ENCODE peak calls at places on chromosomes 16 and 17, in ten cellular contexts. One of them, this sample, is unnamed.

GRCh38 chr17:72726936-72727335 is 365.6 kb downstream of the SLC39A11 start:
- DNase-seq in CD8-positive, alpha-beta T cell: peak
- DNase-seq in prostate gland: no peak
- DNase-seq in IMR-90: peak
- DNase-seq in AG04450: no peak
- DNase-seq in CD8-positive, alpha-beta memory T cell: no peak
- DNase-seq in mesendoderm: no peak
- DNase-seq in right cardiac atrium: no peak
- DNase-seq in cardiac muscle cell: no peak
- DNase-seq in substantia nigra: no peak
- DNase-seq in this sample: no peak

GRCh38 chr16:67959520-67959919 is 8.9 kb downstream of the SLC12A4 start:
- DNase-seq in CD8-positive, alpha-beta T cell: no peak
- DNase-seq in prostate gland: no peak
- DNase-seq in IMR-90: peak
- DNase-seq in AG04450: no peak
- DNase-seq in CD8-positive, alpha-beta memory T cell: no peak
- DNase-seq in mesendoderm: no peak
- DNase-seq in right cardiac atrium: peak
- DNase-seq in cardiac muscle cell: no peak
- DNase-seq in substantia nigra: no peak
- DNase-seq in this sample: no peak

GRCh38 chr16:3645504-3646347 is 8.8 kb upstream of the DNASE1 start:
- DNase-seq in CD8-positive, alpha-beta T cell: no peak
- DNase-seq in prostate gland: no peak
- DNase-seq in IMR-90: peak
- DNase-seq in AG04450: peak
- DNase-seq in CD8-positive, alpha-beta memory T cell: no peak
- DNase-seq in mesendoderm: peak
- DNase-seq in right cardiac atrium: no peak
- DNase-seq in cardiac muscle cell: peak
- DNase-seq in substantia nigra: no peak
- DNase-seq in this sample: no peak

GRCh38 chr17:4035081-4035680 is 70.9 kb upstream of the ATP2A3 start:
- DNase-seq in CD8-positive, alpha-beta T cell: no peak
- DNase-seq in prostate gland: no peak
- DNase-seq in IMR-90: no peak
- DNase-seq in AG04450: no peak
- DNase-seq in CD8-positive, alpha-beta memory T cell: no peak
- DNase-seq in mesendoderm: no peak
- DNase-seq in right cardiac atrium: no peak
- DNase-seq in cardiac muscle cell: no peak
- DNase-seq in substantia nigra: no peak
- DNase-seq in this sample: no peak

GRCh38 chr16:58414938-58415451 is 22.7 kb downstream of the GINS3 start:
- DNase-seq in CD8-positive, alpha-beta T cell: no peak
- DNase-seq in prostate gland: no peak
- DNase-seq in IMR-90: peak
- DNase-seq in AG04450: no peak
- DNase-seq in CD8-positive, alpha-beta memory T cell: no peak
- DNase-seq in mesendoderm: no peak
- DNase-seq in right cardiac atrium: no peak
- DNase-seq in cardiac muscle cell: no peak
- DNase-seq in substantia nigra: no peak
- DNase-seq in this sample: no peak

GRCh38 chr17:8072727-8073461 is 14.6 kb downstream of the ALOX12B start:
- DNase-seq in CD8-positive, alpha-beta T cell: no peak
- DNase-seq in prostate gland: no peak
- DNase-seq in IMR-90: no peak
- DNase-seq in AG04450: no peak
- DNase-seq in CD8-positive, alpha-beta memory T cell: no peak
- DNase-seq in mesendoderm: no peak
- DNase-seq in right cardiac atrium: no peak
- DNase-seq in cardiac muscle cell: no peak
- DNase-seq in substantia nigra: no peak
- DNase-seq in this sample: no peak

GRCh38 chr17:78343433-78344201 is 16.3 kb downstream of the SOCS3 start:
- DNase-seq in CD8-positive, alpha-beta T cell: peak
- DNase-seq in prostate gland: no peak
- DNase-seq in IMR-90: no peak
- DNase-seq in AG04450: no peak
- DNase-seq in CD8-positive, alpha-beta memory T cell: peak
- DNase-seq in mesendoderm: no peak
- DNase-seq in right cardiac atrium: no peak
- DNase-seq in cardiac muscle cell: no peak
- DNase-seq in substantia nigra: no peak
- DNase-seq in this sample: peak

GRCh38 chr16:27425961-27426360 is 24.0 kb downstream of the IL21R start:
- DNase-seq in CD8-positive, alpha-beta T cell: no peak
- DNase-seq in prostate gland: no peak
- DNase-seq in IMR-90: no peak
- DNase-seq in AG04450: no peak
- DNase-seq in CD8-positive, alpha-beta memory T cell: no peak
- DNase-seq in mesendoderm: no peak
- DNase-seq in right cardiac atrium: no peak
- DNase-seq in cardiac muscle cell: no peak
- DNase-seq in substantia nigra: no peak
- DNase-seq in this sample: no peak

GRCh38 chr16:12584488-12585233 is 219.0 kb downstream of the CPPED1 start:
- DNase-seq in CD8-positive, alpha-beta T cell: no peak
- DNase-seq in prostate gland: no peak
- DNase-seq in IMR-90: no peak
- DNase-seq in AG04450: no peak
- DNase-seq in CD8-positive, alpha-beta memory T cell: no peak
- DNase-seq in mesendoderm: peak
- DNase-seq in right cardiac atrium: no peak
- DNase-seq in cardiac muscle cell: no peak
- DNase-seq in substantia nigra: no peak
- DNase-seq in this sample: no peak

GRCh38 chr16:80028581-80029380 is 428.2 kb upstream of the MAF start:
- DNase-seq in CD8-positive, alpha-beta T cell: no peak
- DNase-seq in prostate gland: no peak
- DNase-seq in IMR-90: no peak
- DNase-seq in AG04450: no peak
- DNase-seq in CD8-positive, alpha-beta memory T cell: no peak
- DNase-seq in mesendoderm: peak
- DNase-seq in right cardiac atrium: no peak
- DNase-seq in cardiac muscle cell: peak
- DNase-seq in substantia nigra: no peak
- DNase-seq in this sample: no peak

GRCh38 chr16:81522141-81522701 is 77.6 kb downstream of the CMIP start:
- DNase-seq in CD8-positive, alpha-beta T cell: no peak
- DNase-seq in prostate gland: no peak
- DNase-seq in IMR-90: no peak
- DNase-seq in AG04450: no peak
- DNase-seq in CD8-positive, alpha-beta memory T cell: peak
- DNase-seq in mesendoderm: peak
- DNase-seq in right cardiac atrium: no peak
- DNase-seq in cardiac muscle cell: no peak
- DNase-seq in substantia nigra: no peak
- DNase-seq in this sample: peak

GRCh38 chr17:81902653-81903414 is 796 bp downstream of the NPB start:
- DNase-seq in CD8-positive, alpha-beta T cell: no peak
- DNase-seq in prostate gland: no peak
- DNase-seq in IMR-90: no peak
- DNase-seq in AG04450: no peak
- DNase-seq in CD8-positive, alpha-beta memory T cell: no peak
- DNase-seq in mesendoderm: no peak
- DNase-seq in right cardiac atrium: no peak
- DNase-seq in cardiac muscle cell: no peak
- DNase-seq in substantia nigra: no peak
- DNase-seq in this sample: no peak

GRCh38 chr16:62977876-62978275 is 941.6 kb upstream of the CDH8 start:
- DNase-seq in CD8-positive, alpha-beta T cell: no peak
- DNase-seq in prostate gland: no peak
- DNase-seq in IMR-90: no peak
- DNase-seq in AG04450: no peak
- DNase-seq in CD8-positive, alpha-beta memory T cell: no peak
- DNase-seq in mesendoderm: no peak
- DNase-seq in right cardiac atrium: no peak
- DNase-seq in cardiac muscle cell: no peak
- DNase-seq in substantia nigra: no peak
- DNase-seq in this sample: no peak

GRCh38 chr16:30662449-30662848 is 4.2 kb downstream of the FBRS start:
- DNase-seq in CD8-positive, alpha-beta T cell: no peak
- DNase-seq in prostate gland: no peak
- DNase-seq in IMR-90: no peak
- DNase-seq in AG04450: no peak
- DNase-seq in CD8-positive, alpha-beta memory T cell: no peak
- DNase-seq in mesendoderm: no peak
- DNase-seq in right cardiac atrium: no peak
- DNase-seq in cardiac muscle cell: no peak
- DNase-seq in substantia nigra: no peak
- DNase-seq in this sample: no peak

GRCh38 chr17:40810505-40810904 is 10.7 kb upstream of the KRT28 start:
- DNase-seq in CD8-positive, alpha-beta T cell: no peak
- DNase-seq in prostate gland: no peak
- DNase-seq in IMR-90: peak
- DNase-seq in AG04450: peak
- DNase-seq in CD8-positive, alpha-beta memory T cell: no peak
- DNase-seq in mesendoderm: no peak
- DNase-seq in right cardiac atrium: no peak
- DNase-seq in cardiac muscle cell: no peak
- DNase-seq in substantia nigra: no peak
- DNase-seq in this sample: no peak

GRCh38 chr16:30767767-30768465 is 5.8 kb downstream of the RNF40 start:
- DNase-seq in CD8-positive, alpha-beta T cell: peak
- DNase-seq in prostate gland: no peak
- DNase-seq in IMR-90: no peak
- DNase-seq in AG04450: no peak
- DNase-seq in CD8-positive, alpha-beta memory T cell: peak
- DNase-seq in mesendoderm: no peak
- DNase-seq in right cardiac atrium: no peak
- DNase-seq in cardiac muscle cell: no peak
- DNase-seq in substantia nigra: no peak
- DNase-seq in this sample: peak

GRCh38 chr17:35160354-35161201 is 13.0 kb downstream of the UNC45B start:
- DNase-seq in CD8-positive, alpha-beta T cell: peak
- DNase-seq in prostate gland: no peak
- DNase-seq in IMR-90: no peak
- DNase-seq in AG04450: no peak
- DNase-seq in CD8-positive, alpha-beta memory T cell: no peak
- DNase-seq in mesendoderm: no peak
- DNase-seq in right cardiac atrium: no peak
- DNase-seq in cardiac muscle cell: no peak
- DNase-seq in substantia nigra: no peak
- DNase-seq in this sample: peak

GRCh38 chr17:76540381-76541300 is 797 bp downstream of the PRCD start:
- DNase-seq in CD8-positive, alpha-beta T cell: no peak
- DNase-seq in prostate gland: peak
- DNase-seq in IMR-90: peak
- DNase-seq in AG04450: peak
- DNase-seq in CD8-positive, alpha-beta memory T cell: no peak
- DNase-seq in mesendoderm: peak
- DNase-seq in right cardiac atrium: peak
- DNase-seq in cardiac muscle cell: peak
- DNase-seq in substantia nigra: peak
- DNase-seq in this sample: no peak

GRCh38 chr16:31780342-31780741 is 93.3 kb upstream of the ZNF267 start:
- DNase-seq in CD8-positive, alpha-beta T cell: no peak
- DNase-seq in prostate gland: no peak
- DNase-seq in IMR-90: no peak
- DNase-seq in AG04450: no peak
- DNase-seq in CD8-positive, alpha-beta memory T cell: no peak
- DNase-seq in mesendoderm: no peak
- DNase-seq in right cardiac atrium: no peak
- DNase-seq in cardiac muscle cell: no peak
- DNase-seq in substantia nigra: no peak
- DNase-seq in this sample: no peak

GRCh38 chr17:10772425-10773380 is 31.2 kb downstream of the TMEM238L start:
- DNase-seq in CD8-positive, alpha-beta T cell: no peak
- DNase-seq in prostate gland: peak
- DNase-seq in IMR-90: peak
- DNase-seq in AG04450: no peak
- DNase-seq in CD8-positive, alpha-beta memory T cell: no peak
- DNase-seq in mesendoderm: peak
- DNase-seq in right cardiac atrium: no peak
- DNase-seq in cardiac muscle cell: peak
- DNase-seq in substantia nigra: no peak
- DNase-seq in this sample: peak
- H3K27ac ChIP-seq in CD8-positive, alpha-beta T cell: no peak
- H3K27ac ChIP-seq in prostate gland: no peak
- H3K27ac ChIP-seq in IMR-90: no peak
- H3K27ac ChIP-seq in AG04450: no peak
- H3K27ac ChIP-seq in CD8-positive, alpha-beta memory T cell: no peak
- H3K27ac ChIP-seq in mesendoderm: no peak
- H3K27ac ChIP-seq in right cardiac atrium: no peak
- H3K27ac ChIP-seq in cardiac muscle cell: peak
- H3K27ac ChIP-seq in substantia nigra: no peak
- H3K27ac ChIP-seq in this sample: no peak

GRCh38 chr17:14331200-14331981 is 30.5 kb downstream of the HS3ST3B1 start:
- DNase-seq in CD8-positive, alpha-beta T cell: no peak
- DNase-seq in prostate gland: no peak
- DNase-seq in IMR-90: no peak
- DNase-seq in AG04450: no peak
- DNase-seq in CD8-positive, alpha-beta memory T cell: no peak
- DNase-seq in mesendoderm: peak
- DNase-seq in right cardiac atrium: no peak
- DNase-seq in cardiac muscle cell: no peak
- DNase-seq in substantia nigra: no peak
- DNase-seq in this sample: no peak
- H3K27ac ChIP-seq in CD8-positive, alpha-beta T cell: no peak
- H3K27ac ChIP-seq in prostate gland: no peak
- H3K27ac ChIP-seq in IMR-90: no peak
- H3K27ac ChIP-seq in AG04450: no peak
- H3K27ac ChIP-seq in CD8-positive, alpha-beta memory T cell: no peak
- H3K27ac ChIP-seq in mesendoderm: peak
- H3K27ac ChIP-seq in right cardiac atrium: no peak
- H3K27ac ChIP-seq in cardiac muscle cell: no peak
- H3K27ac ChIP-seq in substantia nigra: no peak
- H3K27ac ChIP-seq in this sample: no peak

DNA sequence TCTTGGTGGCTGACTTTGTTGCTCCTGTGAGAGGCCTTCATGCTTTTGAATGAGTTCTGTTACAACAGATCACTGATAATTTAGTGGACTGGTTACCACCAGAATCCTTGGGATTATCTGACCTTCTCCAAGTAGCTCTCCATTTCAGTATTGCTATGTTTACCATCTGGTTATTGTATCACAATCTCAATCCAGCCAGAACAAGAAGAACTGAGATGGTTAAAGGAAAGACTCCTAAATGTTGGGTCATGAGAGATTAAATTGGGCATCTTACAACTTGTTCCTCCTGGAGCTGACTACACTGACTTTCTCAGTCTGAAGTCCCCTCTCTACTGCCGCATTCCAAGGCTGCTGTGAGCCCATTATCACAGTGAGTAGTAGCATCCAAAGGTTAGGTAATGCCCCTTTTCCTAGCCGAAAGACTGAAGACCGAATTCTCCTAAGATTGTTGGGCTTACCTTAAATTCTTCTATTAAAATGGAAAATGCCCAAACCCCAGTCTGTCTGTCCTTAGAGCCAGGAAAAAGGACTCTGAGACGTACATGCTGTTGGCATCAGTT is 181.7 kb upstream of the TBX2 start:
- DNase-seq in CD8-positive, alpha-beta T cell: no peak
- DNase-seq in prostate gland: no peak
- DNase-seq in IMR-90: no peak
- DNase-seq in AG04450: no peak
- DNase-seq in CD8-positive, alpha-beta memory T cell: no peak
- DNase-seq in mesendoderm: peak
- DNase-seq in right cardiac atrium: no peak
- DNase-seq in cardiac muscle cell: no peak
- DNase-seq in substantia nigra: no peak
- DNase-seq in this sample: no peak
- H3K27ac ChIP-seq in CD8-positive, alpha-beta T cell: no peak
- H3K27ac ChIP-seq in prostate gland: no peak
- H3K27ac ChIP-seq in IMR-90: peak
- H3K27ac ChIP-seq in AG04450: peak
- H3K27ac ChIP-seq in CD8-positive, alpha-beta memory T cell: no peak
- H3K27ac ChIP-seq in mesendoderm: no peak
- H3K27ac ChIP-seq in right cardiac atrium: no peak
- H3K27ac ChIP-seq in cardiac muscle cell: no peak
- H3K27ac ChIP-seq in substantia nigra: no peak
- H3K27ac ChIP-seq in this sample: no peak

GRCh38 chr16:85301171-85301690 is 189.0 kb upstream of the CIBAR2 start:
- DNase-seq in CD8-positive, alpha-beta T cell: no peak
- DNase-seq in prostate gland: no peak
- DNase-seq in IMR-90: no peak
- DNase-seq in AG04450: no peak
- DNase-seq in CD8-positive, alpha-beta memory T cell: no peak
- DNase-seq in mesendoderm: no peak
- DNase-seq in right cardiac atrium: no peak
- DNase-seq in cardiac muscle cell: no peak
- DNase-seq in substantia nigra: no peak
- DNase-seq in this sample: no peak
- H3K27ac ChIP-seq in CD8-positive, alpha-beta T cell: no peak
- H3K27ac ChIP-seq in prostate gland: no peak
- H3K27ac ChIP-seq in IMR-90: no peak
- H3K27ac ChIP-seq in AG04450: no peak
- H3K27ac ChIP-seq in CD8-positive, alpha-beta memory T cell: no peak
- H3K27ac ChIP-seq in mesendoderm: no peak
- H3K27ac ChIP-seq in right cardiac atrium: no peak
- H3K27ac ChIP-seq in cardiac muscle cell: peak
- H3K27ac ChIP-seq in substantia nigra: no peak
- H3K27ac ChIP-seq in this sample: no peak

This sample was measured in effector memory CD4-positive, alpha-beta T cell.